ENCODE peak calls at places on chromosomes 13 and 19, in seven cellular contexts. One of them, this sample, is unnamed.

GRCh38 chr19:15283141-15283885 is 49.0 kb downstream of the BRD4 start:
- DNase-seq in DND-41: no peak
- DNase-seq in fibroblast of lung: peak; percentile 82
- DNase-seq in neural progenitor cell: no peak
- DNase-seq in mammary epithelial cell: peak; percentile 46
- DNase-seq in PC-3: peak; percentile 28
- DNase-seq in hepatocyte: no peak
- DNase-seq in this sample: no peak

GRCh38 chr13:30864352-30865130 is 41.5 kb upstream of the MEDAG start:
- DNase-seq in DND-41: no peak
- DNase-seq in fibroblast of lung: peak; percentile 94
- DNase-seq in neural progenitor cell: peak; percentile 18
- DNase-seq in mammary epithelial cell: peak; percentile 41
- DNase-seq in PC-3: no peak
- DNase-seq in hepatocyte: peak; percentile 55
- DNase-seq in this sample: peak; percentile 56

GRCh38 chr13:111165189-111165588 is 50.1 kb downstream of the ARHGEF7 start:
- DNase-seq in DND-41: no peak
- DNase-seq in fibroblast of lung: no peak
- DNase-seq in neural progenitor cell: no peak
- DNase-seq in mammary epithelial cell: no peak
- DNase-seq in PC-3: no peak
- DNase-seq in hepatocyte: no peak
- DNase-seq in this sample: no peak

GRCh38 chr13:110132178-110132975 is 174.6 kb downstream of the COL4A1 start:
- DNase-seq in DND-41: no peak
- DNase-seq in fibroblast of lung: no peak
- DNase-seq in neural progenitor cell: no peak
- DNase-seq in mammary epithelial cell: no peak
- DNase-seq in PC-3: no peak
- DNase-seq in hepatocyte: no peak
- DNase-seq in this sample: peak; percentile 88

GRCh38 chr19:55654833-55655647 is at the start of gene U2AF2:
- DNase-seq in DND-41: peak; percentile 96
- DNase-seq in fibroblast of lung: peak; percentile 94
- DNase-seq in neural progenitor cell: peak; percentile 96
- DNase-seq in mammary epithelial cell: peak; percentile 81
- DNase-seq in PC-3: peak; percentile 95
- DNase-seq in hepatocyte: peak; percentile 97
- DNase-seq in this sample: peak; percentile 99

GRCh38 chr19:1132625-1133383 is 29.0 kb downstream of the GPX4 start:
- DNase-seq in DND-41: no peak
- DNase-seq in fibroblast of lung: no peak
- DNase-seq in neural progenitor cell: no peak
- DNase-seq in mammary epithelial cell: no peak
- DNase-seq in PC-3: no peak
- DNase-seq in hepatocyte: no peak
- DNase-seq in this sample: peak; percentile 90

GRCh38 chr19:11203194-11204075 is 6.1 kb upstream of the KANK2 start:
- DNase-seq in DND-41: peak; percentile 42
- DNase-seq in fibroblast of lung: peak; percentile 97
- DNase-seq in neural progenitor cell: peak; percentile 79
- DNase-seq in mammary epithelial cell: peak; percentile 11
- DNase-seq in PC-3: peak; percentile 79
- DNase-seq in hepatocyte: peak; percentile 79
- DNase-seq in this sample: peak; percentile 99

GRCh38 chr19:947707-948533 is 22.1 kb downstream of the ARID3A start:
- DNase-seq in DND-41: no peak
- DNase-seq in fibroblast of lung: no peak
- DNase-seq in neural progenitor cell: no peak
- DNase-seq in mammary epithelial cell: no peak
- DNase-seq in PC-3: no peak
- DNase-seq in hepatocyte: peak; percentile 10
- DNase-seq in this sample: no peak

GRCh38 chr13:55583953-55584593 is 1556.6 kb upstream of the PRR20A start:
- DNase-seq in DND-41: no peak
- DNase-seq in fibroblast of lung: no peak
- DNase-seq in neural progenitor cell: no peak
- DNase-seq in mammary epithelial cell: no peak
- DNase-seq in PC-3: no peak
- DNase-seq in hepatocyte: no peak
- DNase-seq in this sample: peak; percentile 18

GRCh38 chr13:112688560-112689497 is 1.0 kb upstream of the ATP11A start:
- DNase-seq in DND-41: peak; percentile 45
- DNase-seq in fibroblast of lung: peak; percentile 4
- DNase-seq in neural progenitor cell: peak; percentile 58
- DNase-seq in mammary epithelial cell: no peak
- DNase-seq in PC-3: no peak
- DNase-seq in hepatocyte: no peak
- DNase-seq in this sample: peak; percentile 94

GRCh38 chr13:37526710-37527446 is 71.7 kb downstream of the POSTN start:
- DNase-seq in DND-41: no peak
- DNase-seq in fibroblast of lung: peak; percentile 60
- DNase-seq in neural progenitor cell: no peak
- DNase-seq in mammary epithelial cell: no peak
- DNase-seq in PC-3: no peak
- DNase-seq in hepatocyte: no peak
- DNase-seq in this sample: peak; percentile 66

GRCh38 chr13:47337781-47338507 is 441.1 kb upstream of the HTR2A start:
- DNase-seq in DND-41: no peak
- DNase-seq in fibroblast of lung: peak; percentile 80
- DNase-seq in neural progenitor cell: peak; percentile 20
- DNase-seq in mammary epithelial cell: no peak
- DNase-seq in PC-3: no peak
- DNase-seq in hepatocyte: peak; percentile 21
- DNase-seq in this sample: no peak

GRCh38 chr13:113005076-113005865 is 36.3 kb downstream of the MCF2L start:
- DNase-seq in DND-41: peak; percentile 12
- DNase-seq in fibroblast of lung: no peak
- DNase-seq in neural progenitor cell: no peak
- DNase-seq in mammary epithelial cell: no peak
- DNase-seq in PC-3: no peak
- DNase-seq in hepatocyte: no peak
- DNase-seq in this sample: no peak

GRCh38 chr19:5128932-5129389 is 160.0 kb downstream of the KDM4B start:
- DNase-seq in DND-41: no peak
- DNase-seq in fibroblast of lung: peak; percentile 16
- DNase-seq in neural progenitor cell: no peak
- DNase-seq in mammary epithelial cell: no peak
- DNase-seq in PC-3: no peak
- DNase-seq in hepatocyte: peak; percentile 80
- DNase-seq in this sample: no peak

GRCh38 chr13:64992314-64992713 is 2237.8 kb downstream of the PCDH9 start:
- DNase-seq in DND-41: no peak
- DNase-seq in fibroblast of lung: no peak
- DNase-seq in neural progenitor cell: no peak
- DNase-seq in mammary epithelial cell: no peak
- DNase-seq in PC-3: no peak
- DNase-seq in hepatocyte: no peak
- DNase-seq in this sample: no peak

GRCh38 chr19:2311093-2311492 is 3.1 kb upstream of the LINGO3 start:
- DNase-seq in DND-41: no peak
- DNase-seq in fibroblast of lung: no peak
- DNase-seq in neural progenitor cell: no peak
- DNase-seq in mammary epithelial cell: no peak
- DNase-seq in PC-3: no peak
- DNase-seq in hepatocyte: no peak
- DNase-seq in this sample: no peak
- H3K27me3 ChIP-seq in DND-41: no peaks in the 10 kb centered on the region
- H3K27me3 ChIP-seq in fibroblast of lung: peaks cover 15% of the 10 kb centered on the region
- H3K27me3 ChIP-seq in neural progenitor cell: peaks cover 77% of the 10 kb centered on the region
- H3K27me3 ChIP-seq in mammary epithelial cell: peaks cover 16% of the 10 kb centered on the region
- H3K27me3 ChIP-seq in PC-3: no peaks in the 10 kb centered on the region
- H3K27me3 ChIP-seq in hepatocyte: peaks cover 22% of the 10 kb centered on the region
- H3K27me3 ChIP-seq in this sample: peaks cover 33% of the 10 kb centered on the region

GRCh38 chr19:13623686-13624405 is 117.6 kb upstream of the CACNA1A start:
- DNase-seq in DND-41: no peak
- DNase-seq in fibroblast of lung: no peak
- DNase-seq in neural progenitor cell: no peak
- DNase-seq in mammary epithelial cell: no peak
- DNase-seq in PC-3: no peak
- DNase-seq in hepatocyte: no peak
- DNase-seq in this sample: no peak

GRCh38 chr19:13615890-13616289 is 109.6 kb upstream of the CACNA1A start:
- DNase-seq in DND-41: no peak
- DNase-seq in fibroblast of lung: no peak
- DNase-seq in neural progenitor cell: no peak
- DNase-seq in mammary epithelial cell: no peak
- DNase-seq in PC-3: no peak
- DNase-seq in hepatocyte: no peak
- DNase-seq in this sample: no peak

GRCh38 chr19:13622727-13623126 is 116.4 kb upstream of the CACNA1A start:
- DNase-seq in DND-41: no peak
- DNase-seq in fibroblast of lung: no peak
- DNase-seq in neural progenitor cell: peak; percentile 56
- DNase-seq in mammary epithelial cell: no peak
- DNase-seq in PC-3: no peak
- DNase-seq in hepatocyte: no peak
- DNase-seq in this sample: no peak

GRCh38 chr19:13621413-13621812 is 115.1 kb upstream of the CACNA1A start:
- DNase-seq in DND-41: peak; percentile 11
- DNase-seq in fibroblast of lung: peak; percentile 89
- DNase-seq in neural progenitor cell: no peak
- DNase-seq in mammary epithelial cell: peak; percentile 98
- DNase-seq in PC-3: peak; percentile 99
- DNase-seq in hepatocyte: no peak
- DNase-seq in this sample: peak; percentile 90

DNA sequence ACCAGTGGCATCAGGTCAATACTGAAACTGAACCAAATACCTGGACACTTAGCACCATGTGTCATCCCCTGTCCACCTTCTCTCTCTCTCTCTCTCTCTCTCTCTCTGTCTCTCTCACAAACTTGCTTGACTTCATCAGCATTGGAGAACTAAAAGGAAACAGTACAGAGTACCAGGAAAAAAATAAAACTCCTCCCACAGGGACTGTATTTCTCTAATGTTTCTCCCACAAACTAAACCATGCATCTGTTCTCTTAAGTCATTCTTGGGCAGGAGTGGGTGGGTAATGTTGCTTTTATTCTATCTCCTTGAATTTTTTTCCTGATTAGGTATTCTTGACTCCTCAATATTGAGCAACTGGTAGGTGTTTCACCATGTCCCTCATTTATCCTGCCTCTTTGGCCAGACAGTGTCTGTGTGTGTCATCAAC is 112.9 kb upstream of the CACNA1A start:
- DNase-seq in DND-41: no peak
- DNase-seq in fibroblast of lung: no peak
- DNase-seq in neural progenitor cell: no peak
- DNase-seq in mammary epithelial cell: peak; percentile 57
- DNase-seq in PC-3: no peak
- DNase-seq in hepatocyte: no peak
- DNase-seq in this sample: peak; percentile 56
- H3K4me2 ChIP-seq in DND-41: no peak overlapping the region
- H3K4me2 ChIP-seq in fibroblast of lung: no peak overlapping the region
- H3K4me2 ChIP-seq in neural progenitor cell: no peak overlapping the region
- H3K4me2 ChIP-seq in mammary epithelial cell: no peak overlapping the region
- H3K4me2 ChIP-seq in PC-3: no peak overlapping the region
- H3K4me2 ChIP-seq in hepatocyte: no peak overlapping the region
- H3K4me2 ChIP-seq in this sample: no peak overlapping the region

DNA sequence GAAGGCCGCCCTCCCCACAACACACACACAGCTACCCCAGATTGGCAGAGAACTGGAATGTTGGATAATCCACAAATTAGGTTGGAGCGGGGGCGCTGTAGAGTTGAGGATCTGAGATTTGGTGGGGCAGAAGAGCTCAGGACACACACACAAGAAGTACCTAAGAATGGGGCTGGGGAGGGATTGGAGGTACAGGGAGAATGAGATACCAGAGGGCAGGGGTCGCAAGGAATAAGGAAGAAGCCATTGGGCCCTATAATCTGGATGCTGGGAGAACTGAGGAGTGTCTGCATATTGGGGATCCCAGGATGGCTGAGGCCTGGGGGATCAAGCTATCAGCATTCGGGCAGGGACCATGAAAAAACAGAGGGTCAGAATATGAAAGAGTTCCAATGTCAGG is 11.5 kb downstream of the SYT3 start:
- DNase-seq in DND-41: no peak
- DNase-seq in fibroblast of lung: no peak
- DNase-seq in neural progenitor cell: no peak
- DNase-seq in mammary epithelial cell: no peak
- DNase-seq in PC-3: no peak
- DNase-seq in hepatocyte: no peak
- DNase-seq in this sample: peak; percentile 72
- H3K27me3 ChIP-seq in DND-41: no peaks in the 10 kb centered on the region
- H3K27me3 ChIP-seq in fibroblast of lung: no peaks in the 10 kb centered on the region
- H3K27me3 ChIP-seq in neural progenitor cell: no peaks in the 10 kb centered on the region
- H3K27me3 ChIP-seq in mammary epithelial cell: no peaks in the 10 kb centered on the region
- H3K27me3 ChIP-seq in PC-3: no peaks in the 10 kb centered on the region
- H3K27me3 ChIP-seq in hepatocyte: no peaks in the 10 kb centered on the region
- H3K27me3 ChIP-seq in this sample: no peaks in the 10 kb centered on the region

GRCh38 chr19:47697863-47698609 is 15.2 kb upstream of the EHD2 start:
- DNase-seq in DND-41: peak; percentile 60
- DNase-seq in fibroblast of lung: peak; percentile 83
- DNase-seq in neural progenitor cell: peak; percentile 94
- DNase-seq in mammary epithelial cell: peak; percentile 72
- DNase-seq in PC-3: peak; percentile 83
- DNase-seq in hepatocyte: peak; percentile 90
- DNase-seq in this sample: peak; percentile 99
- H3K4me2 ChIP-seq in DND-41: no peak overlapping the region
- H3K4me2 ChIP-seq in fibroblast of lung: no peak overlapping the region
- H3K4me2 ChIP-seq in neural progenitor cell: no peak overlapping the region
- H3K4me2 ChIP-seq in mammary epithelial cell: no peak overlapping the region
- H3K4me2 ChIP-seq in PC-3: no peak overlapping the region
- H3K4me2 ChIP-seq in hepatocyte: no peak overlapping the region
- H3K4me2 ChIP-seq in this sample: no peak overlapping the region